ENCODE peak calls at places on chromosomes 12 and 14, in ten cellular contexts. U, K, B, C, T, Y, I, D, N and P are unnamed samples.

GRCh38 chr14:50741571-50741970 is 73.5 kb upstream of the SAV1 start:
- DNase-seq in U (no peak), K (no peak), B (no peak), C (no peak), T (no peak), Y (no peak), I (no peak), D (peak; percentile 34), N (peak; percentile 58), P (no peak)

GRCh38 chr12:131112690-131113290 is 159.1 kb downstream of the ADGRD1 start:
- DNase-seq in U (no peak), K (no peak), B (no peak), C (no peak), T (no peak), Y (no peak), I (no peak), D (no peak), N (no peak), P (no peak)

GRCh38 chr14:80669416-80669815 is 272.1 kb downstream of the CEP128 start:
- DNase-seq in U (no peak), K (no peak), B (no peak), C (no peak), T (no peak), Y (no peak), I (no peak), D (no peak), N (peak; percentile 79), P (no peak)

GRCh38 chr12:85036241-85036707 is at the start of the genes LRRIQ1 and TSPAN19:
- DNase-seq in U (peak; percentile 94), K (peak; percentile 77), B (peak; percentile 95), C (peak; percentile 45), T (peak; percentile 77), Y (no peak), I (peak; percentile 20), D (peak; percentile 90), N (peak; percentile 87), P (no peak)

GRCh38 chr12:45244561-45245348 is 28.9 kb downstream of the ANO6 start:
- DNase-seq in U (no peak), K (no peak), B (no peak), C (no peak), T (no peak), Y (no peak), I (no peak), D (peak; percentile 52), N (no peak), P (no peak)

GRCh38 chr14:76509291-76509690 is 133.4 kb downstream of the ESRRB start:
- DNase-seq in U (no peak), K (no peak), B (no peak), C (no peak), T (no peak), Y (no peak), I (no peak), D (no peak), N (no peak), P (no peak)

GRCh38 chr12:45247589-45247988 is 31.7 kb downstream of the ANO6 start:
- DNase-seq in U (no peak), K (no peak), B (no peak), C (no peak), T (no peak), Y (no peak), I (no peak), D (no peak), N (no peak), P (no peak)

GRCh38 chr12:31591308-31591901 is 469 bp upstream of the DENND5B start:
- DNase-seq in U (peak; percentile 83), K (peak; percentile 27), B (peak; percentile 46), C (peak; percentile 47), T (no peak), Y (peak; percentile 77), I (no peak), D (no peak), N (peak; percentile 24), P (no peak)

GRCh38 chr12:114344264-114344663 is 61.7 kb downstream of the TBX5 start:
- DNase-seq in U (no peak), K (no peak), B (no peak), C (no peak), T (no peak), Y (no peak), I (no peak), D (no peak), N (no peak), P (no peak)

GRCh38 chr12:114343585-114343984 is 62.4 kb downstream of the TBX5 start:
- DNase-seq in U (no peak), K (no peak), B (no peak), C (no peak), T (no peak), Y (no peak), I (no peak), D (no peak), N (no peak), P (no peak)

GRCh38 chr12:114339626-114340025 is 66.3 kb downstream of the TBX5 start:
- DNase-seq in U (no peak), K (no peak), B (no peak), C (no peak), T (no peak), Y (no peak), I (no peak), D (no peak), N (peak; percentile 74), P (no peak)

GRCh38 chr12:114340231-114340630 is 65.7 kb downstream of the TBX5 start:
- DNase-seq in U (no peak), K (no peak), B (no peak), C (no peak), T (no peak), Y (no peak), I (no peak), D (no peak), N (no peak), P (no peak)

GRCh38 chr12:114342651-114343050 is 63.3 kb downstream of the TBX5 start:
- DNase-seq in U (no peak), K (no peak), B (no peak), C (no peak), T (no peak), Y (no peak), I (no peak), D (no peak), N (no peak), P (no peak)
- TF ChIP-seq CTCF in U (no peak), K (no peak), B (no peak), C (no peak), T (no peak), Y (no peak), I (no peak), D (no peak), N (no peak), P (no peak)

DNA sequence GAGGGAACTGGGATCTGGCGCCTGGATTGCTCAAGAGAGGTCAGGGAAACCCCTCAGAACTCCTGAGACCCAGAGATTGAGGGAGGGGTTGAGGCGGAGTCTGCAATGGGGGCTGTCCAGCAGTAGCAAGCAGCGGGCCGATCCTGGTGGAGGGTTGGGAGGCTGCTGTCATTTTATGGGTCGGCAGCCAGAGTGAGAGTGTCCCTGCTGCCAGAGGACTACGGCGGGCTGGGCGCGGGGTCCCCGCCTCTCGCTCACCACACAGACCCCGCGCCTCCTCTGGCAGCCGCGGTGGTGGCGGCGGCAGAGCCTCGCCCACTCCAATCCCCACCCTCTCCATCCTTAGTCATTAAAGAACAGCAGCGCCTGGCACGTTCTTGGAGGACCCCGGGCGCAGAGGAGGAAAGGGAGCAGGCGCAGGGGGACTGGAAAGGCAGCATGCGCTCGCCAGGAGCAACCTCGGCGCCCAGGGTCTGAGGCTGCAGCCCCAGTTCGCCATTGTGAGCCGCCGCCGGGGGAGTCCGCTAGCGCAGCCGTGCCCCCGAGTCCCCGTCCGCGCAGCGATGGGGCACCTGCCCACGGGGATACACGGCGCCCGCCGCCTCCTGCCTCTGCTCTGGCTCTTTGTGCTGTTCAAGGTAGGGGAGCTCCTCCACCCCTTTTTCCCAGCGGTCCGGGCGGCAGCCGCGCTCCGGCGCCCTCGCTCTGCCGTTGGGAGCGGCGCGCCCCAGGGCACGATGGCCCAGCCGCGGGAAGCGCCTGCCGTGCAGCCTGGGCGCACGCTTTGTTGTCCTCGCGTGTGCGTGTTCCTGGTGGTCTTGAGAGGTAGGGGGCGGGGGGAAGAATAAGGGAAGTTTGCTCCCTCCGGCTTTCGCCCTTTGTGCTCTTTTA is at the start of gene PTPRO:
- DNase-seq in U (peak; percentile 57), K (peak; percentile 69), B (peak; percentile 84), C (no peak), T (no peak), Y (no peak), I (no peak), D (peak; percentile 40), N (peak; percentile 15), P (no peak)
- TF ChIP-seq CTCF in U (no peak), K (no peak), B (peak; percentile 22), C (no peak), T (no peak), Y (no peak), I (no peak), D (peak; percentile 12), N (no peak), P (no peak)

DNA sequence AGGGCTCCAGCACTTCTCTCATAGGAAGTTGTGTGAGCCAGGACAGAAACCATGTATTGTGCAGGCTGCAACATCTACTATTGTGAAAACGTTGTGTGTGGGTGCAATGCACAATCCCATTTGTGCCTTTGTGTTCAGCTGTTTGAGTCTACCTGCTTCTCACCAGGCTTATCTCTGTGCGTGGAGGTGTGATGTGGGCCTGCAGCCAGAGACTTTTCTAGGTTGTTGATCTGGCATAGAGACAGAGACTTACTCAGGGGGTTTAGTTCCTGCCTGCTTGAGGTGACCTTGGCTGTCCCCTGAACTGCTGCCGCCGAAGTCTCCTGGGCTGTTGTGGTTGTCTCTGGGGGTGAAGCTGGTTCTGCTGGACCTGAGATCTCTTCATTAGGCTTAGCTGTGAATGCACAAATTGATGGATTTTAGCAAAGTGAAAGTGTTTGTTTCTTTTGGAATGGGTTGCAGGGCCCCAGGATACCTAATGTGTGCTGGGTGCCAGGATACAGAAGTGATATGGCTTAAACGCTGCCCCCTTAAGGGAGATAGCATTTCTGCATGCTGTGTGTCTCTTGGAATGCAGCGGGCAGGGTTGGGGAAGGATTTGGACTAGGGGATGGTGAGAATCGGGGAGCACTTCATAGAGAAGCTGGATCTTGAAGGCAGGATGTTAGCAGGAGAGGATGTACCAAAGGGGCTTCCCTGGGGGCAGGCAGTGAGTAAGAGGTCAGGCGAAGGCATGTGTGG is 2.5 kb downstream of the LACRT start:
- DNase-seq in U (peak; percentile 11), K (no peak), B (peak; percentile 58), C (no peak), T (no peak), Y (no peak), I (no peak), D (peak; percentile 56), N (no peak), P (peak; percentile 48)
- TF ChIP-seq CTCF in U (peak; percentile 15), K (no peak), B (peak; percentile 64), C (no peak), T (no peak), Y (no peak), I (no peak), D (peak; percentile 68), N (no peak), P (no peak)

DNA sequence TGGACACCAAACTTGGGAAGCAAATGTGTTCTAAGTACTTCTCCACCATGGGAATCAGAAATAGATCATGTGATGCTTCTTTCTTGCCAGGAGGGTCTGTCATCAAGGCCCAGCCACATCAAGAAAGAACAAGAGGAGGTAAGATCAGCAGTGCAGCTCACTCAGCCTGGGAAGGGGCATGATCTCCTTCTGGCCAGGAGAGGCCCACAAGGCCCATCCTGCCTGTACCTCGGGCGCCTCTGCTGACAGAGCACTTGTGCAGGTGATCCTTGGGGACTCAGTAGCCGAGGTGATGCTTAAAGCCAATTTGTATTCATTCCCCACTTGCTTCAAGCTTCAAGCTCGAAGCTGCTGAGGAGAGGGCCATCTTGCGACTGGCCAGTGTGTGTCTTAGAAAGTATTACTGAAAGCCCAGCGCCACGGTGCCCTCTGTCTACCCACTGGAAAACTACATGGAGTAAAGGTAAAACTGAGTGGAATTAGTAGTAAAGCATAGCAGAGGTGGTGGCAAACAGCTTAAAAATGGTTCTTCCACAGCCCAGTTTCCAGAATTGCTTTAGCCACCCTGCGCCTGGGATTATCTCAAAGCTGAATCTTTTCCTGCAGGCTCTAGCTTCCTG is 26.2 kb downstream of the RTRAF start:
- DNase-seq in U (peak; percentile 61), K (peak; percentile 17), B (peak; percentile 67), C (no peak), T (no peak), Y (no peak), I (no peak), D (peak; percentile 55), N (peak; percentile 23), P (no peak)
- TF ChIP-seq CTCF in U (peak; percentile 57), K (no peak), B (peak; percentile 63), C (no peak), T (peak; percentile 66), Y (peak; percentile 4), I (peak; percentile 66), D (peak; percentile 58), N (peak; percentile 54), P (peak; percentile 52)